ENCODE peak calls at places on chromosomes 6 and 20, in five cellular contexts. L is AG10803, Y is astrocyte of the cerebellum, S is chondrocyte, K is HL-60. D is an unnamed sample.

GRCh38 chr6:40894962-40895799 is 143.8 kb downstream of the UNC5CL start:
- DNase-seq in L (peak), Y (peak), S (no peak), K (peak), D (no peak)

GRCh38 chr6:134381926-134382325 is 64.0 kb upstream of the SGK1 start:
- DNase-seq in L (no peak), Y (no peak), S (no peak), K (no peak), D (no peak)

GRCh38 chr6:170224694-170225660 is 65.9 kb downstream of the DLL1 start:
- DNase-seq in L (no peak), Y (no peak), S (no peak), K (peak), D (no peak)

GRCh38 chr20:12166053-12166717 is 248.5 kb downstream of the BTBD3 start:
- DNase-seq in L (peak), Y (peak), S (no peak), K (no peak), D (peak)

GRCh38 chr6:16206595-16207037 is 31.8 kb upstream of the GMPR start:
- DNase-seq in L (peak), Y (peak), S (no peak), K (peak), D (peak)

GRCh38 chr6:41488064-41488391 is 58.2 kb upstream of the FOXP4 start:
- DNase-seq in L (no peak), Y (no peak), S (no peak), K (no peak), D (no peak)

GRCh38 chr6:26158581-26159416 is 71.6 kb downstream of the HFE start:
- DNase-seq in L (peak), Y (no peak), S (no peak), K (peak), D (no peak)

GRCh38 chr6:130020106-130020851 is 1.9 kb downstream of the L3MBTL3 start:
- DNase-seq in L (peak), Y (no peak), S (no peak), K (peak), D (no peak)

GRCh38 chr6:105458552-105458951 is 55.7 kb upstream of the PREP start:
- DNase-seq in L (no peak), Y (no peak), S (no peak), K (no peak), D (no peak)

GRCh38 chr6:150129616-150130505 is 13.0 kb upstream of the PPP1R14C start:
- DNase-seq in L (no peak), Y (no peak), S (no peak), K (no peak), D (no peak)

GRCh38 chr6:14396826-14397517 is 279.4 kb downstream of the CD83 start:
- DNase-seq in L (peak), Y (no peak), S (no peak), K (no peak), D (no peak)

GRCh38 chr6:52016918-52017748 is 70.3 kb downstream of the PKHD1 start:
- DNase-seq in L (no peak), Y (no peak), S (no peak), K (no peak), D (no peak)

GRCh38 chr6:124858564-124858963 is 103.7 kb upstream of the RNF217 start:
- DNase-seq in L (no peak), Y (no peak), S (no peak), K (no peak), D (no peak)

GRCh38 chr6:10030942-10031537 is 383.8 kb downstream of the TFAP2A start:
- DNase-seq in L (no peak), Y (no peak), S (no peak), K (no peak), D (no peak)
- TF ChIP-seq CTCF in L (peak), Y (peak), S (peak), K (peak), D (peak)

DNA sequence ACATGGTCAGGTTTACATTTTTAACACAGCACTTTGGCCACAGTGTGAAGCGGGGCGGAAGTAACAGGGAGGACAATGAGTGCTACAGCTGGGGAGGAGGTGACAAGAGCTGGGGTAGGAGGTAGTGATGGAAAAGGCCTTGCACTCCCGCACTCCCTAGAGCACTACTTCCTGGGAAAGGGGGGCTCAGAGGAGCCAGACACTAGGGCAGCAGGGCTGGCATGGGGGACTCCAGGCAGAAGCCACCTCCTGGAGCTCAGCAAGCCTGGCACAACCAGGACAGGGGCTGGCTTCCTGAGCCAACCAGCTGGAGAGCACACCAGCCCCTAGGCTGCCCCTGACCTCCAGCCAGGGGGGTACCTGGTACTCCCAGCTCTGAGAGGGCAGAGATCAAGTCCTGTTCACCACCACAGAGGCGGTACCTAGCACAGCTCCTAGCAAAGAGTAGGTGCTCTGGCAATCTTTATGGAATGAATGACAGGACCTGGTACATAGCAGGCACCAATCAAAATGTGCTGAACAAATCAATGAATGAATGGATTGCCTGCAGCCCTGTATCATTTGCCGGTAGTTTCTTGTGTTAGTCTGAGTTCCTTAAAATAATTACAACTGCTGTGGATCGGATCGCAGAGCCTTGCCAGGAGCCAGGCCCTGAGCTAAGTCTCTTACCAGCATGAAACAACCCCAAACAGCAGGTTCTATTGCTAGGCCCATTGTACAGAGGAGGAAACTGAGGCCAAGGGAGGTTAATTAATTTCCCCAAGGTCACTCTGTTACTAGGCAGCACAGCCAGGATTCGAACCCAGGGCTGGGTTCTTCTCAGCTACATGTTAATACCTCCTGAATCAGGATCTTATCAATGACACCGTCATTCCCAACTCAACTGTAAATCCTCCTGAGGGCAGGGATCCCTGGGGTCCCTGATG is 15.5 kb downstream of the NOL4L start:
- DNase-seq in L (no peak), Y (no peak), S (no peak), K (no peak), D (no peak)
- TF ChIP-seq CTCF in L (no peak), Y (no peak), S (no peak), K (no peak), D (no peak)

GRCh38 chr6:32195652-32195901 is 3.1 kb upstream of the GPSM3 start:
- DNase-seq in L (peak), Y (peak), S (peak), K (peak), D (peak)
- TF ChIP-seq CTCF in L (peak), Y (peak), S (no peak), K (no peak), D (peak)

GRCh38 chr20:35271073-35271882 is 6.6 kb downstream of the MMP24OS start:
- DNase-seq in L (no peak), Y (no peak), S (no peak), K (no peak), D (no peak)
- TF ChIP-seq CTCF in L (no peak), Y (no peak), S (no peak), K (no peak), D (no peak)

GRCh38 chr6:8526619-8527018 is 91.3 kb upstream of the SLC35B3 start:
- DNase-seq in L (no peak), Y (no peak), S (no peak), K (no peak), D (no peak)

GRCh38 chr6:8529250-8529649 is 93.9 kb upstream of the SLC35B3 start:
- DNase-seq in L (no peak), Y (no peak), S (no peak), K (no peak), D (no peak)

GRCh38 chr6:8535505-8535904 is 100.2 kb upstream of the SLC35B3 start:
- DNase-seq in L (no peak), Y (no peak), S (no peak), K (no peak), D (no peak)

GRCh38 chr6:8527818-8528217 is 92.5 kb upstream of the SLC35B3 start:
- DNase-seq in L (no peak), Y (no peak), S (no peak), K (no peak), D (no peak)

GRCh38 chr6:8530775-8531435 is 95.6 kb upstream of the SLC35B3 start:
- DNase-seq in L (no peak), Y (no peak), S (no peak), K (no peak), D (no peak)
- TF ChIP-seq CTCF in L (no peak), Y (no peak), S (peak), K (no peak), D (no peak)

DNA sequence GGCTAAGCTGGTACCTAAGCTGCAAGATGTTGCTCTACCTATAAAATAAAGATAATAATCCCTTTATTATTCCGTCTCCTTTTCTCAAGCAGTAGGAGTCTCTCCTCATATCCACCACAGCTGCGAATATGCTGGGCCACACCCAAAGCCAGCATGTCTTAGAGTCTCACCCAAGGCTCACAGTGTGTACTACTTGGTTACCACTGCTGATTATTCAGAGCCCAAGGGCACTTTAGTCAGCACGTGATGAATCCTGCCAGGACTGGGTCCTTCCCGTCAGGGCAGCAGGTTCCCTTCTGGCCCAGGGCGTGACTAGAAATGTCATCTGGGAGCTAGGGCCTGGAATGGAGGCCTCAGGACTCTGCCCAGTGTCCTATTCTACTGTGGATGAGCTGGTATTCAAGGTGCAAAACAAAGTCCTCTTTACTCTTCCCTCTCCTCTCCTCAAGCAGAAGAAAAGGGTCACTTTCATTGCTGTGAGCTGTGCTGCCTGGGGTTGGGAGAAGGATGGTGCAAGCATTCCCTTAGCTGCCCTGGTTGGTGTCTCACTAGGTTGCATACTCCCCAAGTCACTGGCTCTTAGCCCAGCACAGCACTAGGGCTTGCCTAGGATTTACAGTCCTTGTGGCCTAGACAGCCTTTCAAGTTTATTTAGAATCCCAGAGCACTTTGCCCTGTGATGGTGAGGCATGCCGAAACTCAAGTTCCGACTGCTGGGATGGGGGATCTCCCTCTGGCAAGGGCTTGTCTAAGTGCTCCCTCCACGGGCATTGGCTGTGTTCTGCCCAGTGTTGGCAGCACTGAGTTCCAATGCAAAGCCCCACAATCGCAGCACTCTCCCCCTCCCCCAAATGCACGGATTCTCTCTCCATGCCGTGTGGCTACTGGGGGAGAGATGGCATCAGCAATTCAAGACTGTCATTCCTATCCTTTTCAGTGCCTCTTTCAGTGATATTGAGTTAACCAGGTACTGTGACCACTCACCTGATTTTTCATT is 320.2 kb downstream of the BTBD9 start:
- DNase-seq in L (no peak), Y (no peak), S (no peak), K (no peak), D (no peak)
- TF ChIP-seq CTCF in L (no peak), Y (no peak), S (no peak), K (no peak), D (no peak)

DNA sequence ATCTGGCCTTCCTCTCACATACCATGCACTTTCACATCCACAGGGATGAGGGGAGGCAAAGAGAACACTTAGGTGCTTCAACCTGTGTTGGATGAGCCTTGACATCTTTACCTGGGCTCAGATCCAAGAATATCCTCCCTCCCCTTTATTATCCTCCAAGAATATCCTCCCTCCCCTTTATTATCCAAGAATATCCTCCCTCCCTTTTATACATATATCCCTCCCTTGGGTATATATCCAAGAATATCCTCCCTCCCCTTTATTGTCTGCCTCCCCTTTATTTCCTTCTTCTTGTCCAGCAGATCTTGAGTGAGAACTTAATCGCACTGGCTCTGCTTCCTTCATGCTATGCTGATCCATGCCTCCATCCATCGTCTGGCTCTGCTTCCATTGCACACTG is 30.3 kb downstream of the LAMA4 start:
- DNase-seq in L (no peak), Y (no peak), S (no peak), K (no peak), D (no peak)
- TF ChIP-seq CTCF in L (no peak), Y (no peak), S (no peak), K (no peak), D (no peak)

D was measured in retinal pigment epithelial cell.